ENCODE peak calls at places on chromosomes 11 and 22, in ten cellular contexts. C, Z, P, J, L, N, V, F, Q and R are unnamed samples.

GRCh38 chr11:46427364-46427763 is 35.8 kb upstream of the CHRM4 start:
- DNase-seq in J (no peak), C (no peak), V (peak), L (no peak), Z (peak), P (no peak), Q (no peak), F (no peak), N (no peak), R (no peak)

GRCh38 chr11:106473089-106473722 is 395.7 kb downstream of the AASDHPPT start:
- DNase-seq in L (peak), J (no peak), Z (no peak), V (no peak), P (no peak), Q (no peak), C (no peak), N (no peak), F (no peak), R (no peak)

GRCh38 chr22:49971232-49972162 is 10.9 kb downstream of the PIM3 start:
- DNase-seq in V (peak), P (peak), Q (peak), J (peak), C (peak), N (peak), F (peak), Z (no peak), L (no peak), R (no peak)

GRCh38 chr11:76270387-76270786 is 64.1 kb upstream of the WNT11 start:
- DNase-seq in Q (no peak), C (no peak), F (no peak), V (no peak), Z (no peak), P (no peak), N (no peak), L (no peak), J (peak), R (no peak)

GRCh38 chr11:120304526-120304925 is 20.6 kb upstream of the TLCD5 start:
- DNase-seq in L (peak), V (peak), N (no peak), P (no peak), Q (no peak), Z (no peak), F (no peak), C (no peak), J (no peak), R (peak)

GRCh38 chr11:71117311-71117710 is 135.1 kb downstream of the SHANK2 start:
- DNase-seq in F (no peak), C (no peak), V (peak), Z (peak), N (no peak), L (no peak), P (no peak), J (no peak), Q (peak), R (no peak)

GRCh38 chr11:25453471-25453870 is 878.5 kb upstream of the ANO3 start:
- DNase-seq in L (no peak), P (no peak), J (no peak), Q (no peak), Z (peak), C (no peak), N (no peak), V (no peak), F (no peak), R (no peak)

GRCh38 chr11:27055065-27055682 is 14.6 kb downstream of the BBOX1 start:
- DNase-seq in V (peak), P (no peak), J (no peak), N (no peak), Z (peak), Q (no peak), C (peak), L (no peak), F (no peak), R (peak)

GRCh38 chr22:19443544-19444211 is 3.8 kb downstream of the C22orf39 start:
- DNase-seq in Z (no peak), F (no peak), V (no peak), C (no peak), L (no peak), J (no peak), N (no peak), Q (no peak), P (no peak), R (no peak)

GRCh38 chr11:10407055-10407454 is 48.0 kb upstream of the AMPD3 start:
- DNase-seq in V (peak), N (no peak), Z (peak), P (no peak), Q (no peak), L (peak), J (no peak), F (no peak), C (no peak), R (peak)

GRCh38 chr11:8709002-8709672 is 26.5 kb downstream of the RPL27A start:
- DNase-seq in Z (no peak), J (peak), L (no peak), Q (no peak), N (no peak), F (no peak), V (no peak), C (peak), P (peak), R (no peak)

GRCh38 chr11:77137421-77137820 is 9.4 kb downstream of the MYO7A start:
- DNase-seq in L (no peak), F (peak), Q (no peak), Z (no peak), N (no peak), C (no peak), V (no peak), P (no peak), J (no peak), R (no peak)

GRCh38 chr11:117980716-117981115 is 5.5 kb upstream of the IL10RA start:
- DNase-seq in L (no peak), F (no peak), P (no peak), Q (peak), V (no peak), J (no peak), Z (no peak), C (no peak), N (no peak), R (no peak)

GRCh38 chr11:119744577-119744976 is 15.6 kb upstream of the NECTIN1 start:
- DNase-seq in J (no peak), P (no peak), C (no peak), Q (peak), Z (no peak), N (no peak), F (no peak), V (no peak), L (no peak), R (no peak)

GRCh38 chr11:72519220-72519881 is 85.0 kb upstream of the CLPB start:
- DNase-seq in J (no peak), Q (no peak), N (no peak), F (no peak), C (no peak), V (no peak), P (no peak), L (no peak), Z (no peak), R (no peak)

GRCh38 chr11:79069504-79069903 is 371.3 kb downstream of the TENM4 start:
- DNase-seq in J (no peak), V (no peak), L (no peak), P (no peak), Q (no peak), Z (no peak), C (no peak), N (no peak), F (peak), R (no peak)

GRCh38 chr11:29093416-29093815 is 923.4 kb downstream of the KCNA4 start:
- DNase-seq in Q (no peak), V (peak), N (no peak), J (no peak), F (no peak), Z (no peak), L (peak), P (no peak), C (no peak), R (no peak)

GRCh38 chr11:102036757-102037156 is 10.5 kb upstream of the CFAP300 start:
- DNase-seq in F (no peak), C (no peak), Q (no peak), N (no peak), L (no peak), J (no peak), V (no peak), P (no peak), Z (no peak), R (no peak)

GRCh38 chr11:121886956-121887355 is 229.1 kb downstream of the BLID start:
- DNase-seq in J (no peak), N (no peak), F (no peak), L (no peak), C (no peak), Q (no peak), Z (no peak), P (no peak), V (no peak), R (no peak)

GRCh38 chr22:45678961-45679912 is 7.6 kb downstream of the ATXN10 start:
- DNase-seq in Z (no peak), L (peak), P (no peak), J (no peak), F (no peak), N (no peak), Q (no peak), C (no peak), V (no peak), R (no peak)

GRCh38 chr22:18110194-18110943 is at the start of gene TUBA8:
- DNase-seq in C (peak), N (peak), P (peak), V (no peak), F (no peak), Q (peak), Z (peak), L (peak), J (no peak), R (no peak)

GRCh38 chr11:2590951-2591754 is 108.6 kb downstream of the KCNQ1OT1 start:
- DNase-seq in F (peak), L (no peak), C (no peak), J (no peak), N (no peak), Q (no peak), P (peak), Z (no peak), V (no peak), R (no peak)

GRCh38 chr11:75463106-75463774 is 30.2 kb upstream of the KLHL35 start:
- DNase-seq in C (no peak), J (no peak), N (no peak), L (no peak), Q (peak), F (peak), Z (peak), P (no peak), V (no peak), R (no peak)

GRCh38 chr22:35842954-35843353 is 125.3 kb downstream of the APOL5 start:
- DNase-seq in C (no peak), P (peak), J (no peak), N (no peak), F (no peak), Q (no peak), Z (peak), L (peak), V (peak), R (no peak)

GRCh38 chr22:50016308-50016987 is 3.9 kb upstream of the IL17REL start:
- DNase-seq in F (peak), J (no peak), N (no peak), P (peak), C (peak), L (no peak), Z (no peak), Q (peak), V (no peak), R (no peak)

GRCh38 chr11:106077609-106078517 is at the start of gene AASDHPPT:
- DNase-seq in Z (no peak), V (peak), J (peak), Q (no peak), P (peak), N (no peak), L (peak), F (peak), C (no peak), R (no peak)

GRCh38 chr22:41256898-41257260 is 16.1 kb upstream of the CHADL start:
- DNase-seq in F (no peak), C (no peak), Z (peak), J (no peak), N (no peak), Q (no peak), P (no peak), V (no peak), L (no peak), R (no peak)

GRCh38 chr11:8839957-8840945 is 70.7 kb upstream of the AKIP1 start:
- DNase-seq in N (no peak), L (no peak), Q (peak), P (peak), F (no peak), C (peak), J (no peak), V (no peak), Z (peak), R (no peak)

GRCh38 chr11:121544956-121545355 is 92.2 kb upstream of the SORL1-AS1 start:
- DNase-seq in P (no peak), J (no peak), C (no peak), L (no peak), Q (no peak), F (no peak), N (no peak), Z (no peak), V (no peak), R (no peak)

GRCh38 chr11:134666273-134667174 is 254.5 kb upstream of the B3GAT1 start:
- DNase-seq in Q (no peak), C (no peak), N (no peak), V (no peak), F (no peak), L (no peak), J (no peak), P (no peak), Z (no peak), R (no peak)

GRCh38 chr11:118095967-118096367 is 9.2 kb upstream of the SMIM35 start:
- DNase-seq in F (no peak), Z (no peak), Q (no peak), L (no peak), N (no peak), V (no peak), C (no peak), P (no peak), J (no peak), R (no peak)

GRCh38 chr11:35623708-35624168 is 5.5 kb downstream of the FJX1 start:
- DNase-seq in J (no peak), L (peak), V (no peak), Z (no peak), F (no peak), P (no peak), Q (no peak), N (no peak), C (no peak), R (peak)

GRCh38 chr22:43094085-43094484 is 4.9 kb upstream of the TTLL1 start:
- DNase-seq in J (no peak), P (peak), C (peak), V (peak), F (no peak), N (peak), Z (peak), L (no peak), Q (no peak), R (peak)

GRCh38 chr11:79028214-79028613 is 412.6 kb downstream of the TENM4 start:
- DNase-seq in N (no peak), J (no peak), C (no peak), Z (no peak), L (no peak), V (no peak), F (no peak), Q (no peak), P (no peak), R (no peak)

GRCh38 chr11:126359431-126360048 is 4.1 kb downstream of the ST3GAL4 start:
- DNase-seq in V (no peak), L (no peak), N (no peak), Q (peak), P (peak), F (no peak), Z (no peak), C (peak), J (peak), R (no peak)
- H3K27ac ChIP-seq in V (no peak), L (peak), N (peak), Q (peak), P (no peak), F (no peak), Z (no peak), C (peak), J (peak), R (no peak)

GRCh38 chr22:27720860-27721259 is 80.7 kb downstream of the MN1 start:
- DNase-seq in V (no peak), N (no peak), F (no peak), L (no peak), Z (no peak), P (no peak), Q (peak), J (no peak), C (no peak), R (no peak)

GRCh38 chr22:27719033-27719341 is 82.6 kb downstream of the MN1 start:
- DNase-seq in Q (peak), J (no peak), L (no peak), V (no peak), F (no peak), P (no peak), N (no peak), C (no peak), Z (no peak), R (no peak)

GRCh38 chr22:27717094-27717493 is 84.5 kb downstream of the MN1 start:
- DNase-seq in J (no peak), V (no peak), C (no peak), P (no peak), N (no peak), L (no peak), Q (peak), F (no peak), Z (peak), R (no peak)

GRCh38 chr22:27718186-27719032 is 83.1 kb downstream of the MN1 start:
- DNase-seq in V (peak), F (no peak), Q (peak), C (peak), N (peak), J (peak), L (peak), P (no peak), Z (peak), R (peak)

GRCh38 chr22:27719535-27720227 is 81.9 kb downstream of the MN1 start:
- DNase-seq in F (no peak), Q (peak), N (no peak), L (peak), P (no peak), C (no peak), J (no peak), V (peak), Z (peak), R (peak)
- H3K27ac ChIP-seq in F (peak), Q (no peak), N (no peak), L (peak), P (no peak), C (no peak), J (no peak), V (peak), Z (no peak), R (peak)

DNA sequence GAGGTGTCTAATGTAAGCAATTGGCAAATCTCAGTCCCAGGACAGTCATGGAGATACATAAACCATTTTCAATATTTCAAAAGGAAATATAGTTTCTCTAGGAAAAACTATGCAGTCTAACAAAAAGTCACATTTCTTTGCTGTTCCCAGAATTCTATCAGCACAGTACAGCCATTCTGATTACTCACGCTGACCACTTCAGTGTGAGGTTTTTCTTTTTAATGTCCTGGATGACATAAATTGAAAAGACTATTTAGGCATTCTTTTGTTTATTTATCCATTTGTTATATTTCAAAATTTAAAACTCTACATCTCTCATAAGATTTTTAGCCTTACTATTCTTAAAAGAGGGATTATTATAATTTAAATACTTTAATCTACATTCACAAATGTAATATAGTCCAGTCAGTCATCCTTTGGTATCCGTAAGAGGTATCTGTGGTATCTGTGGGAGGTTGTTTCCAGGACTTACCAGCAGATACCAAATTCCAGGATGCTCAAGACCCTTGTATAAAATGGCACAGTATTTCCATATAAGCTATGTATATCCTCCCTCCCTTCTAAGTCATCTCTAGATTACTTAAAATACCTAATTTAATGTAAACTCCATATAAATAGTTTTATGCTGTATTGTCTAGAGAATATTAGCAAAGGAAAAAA is 331.1 kb upstream of the PITPNB start:
- DNase-seq in Q (no peak), V (no peak), N (no peak), J (no peak), L (no peak), P (no peak), C (no peak), Z (no peak), F (no peak), R (no peak)
- H3K27ac ChIP-seq in Q (no peak), V (no peak), N (no peak), J (no peak), L (no peak), P (no peak), C (no peak), Z (no peak), F (no peak), R (no peak)

GRCh38 chr11:69193151-69193550 is 37.4 kb downstream of the SMIM38 start:
- DNase-seq in J (no peak), P (no peak), L (no peak), F (no peak), C (no peak), N (no peak), Q (no peak), V (no peak), Z (no peak), R (no peak)
- H3K27ac ChIP-seq in J (no peak), P (no peak), L (no peak), F (no peak), C (no peak), N (no peak), Q (no peak), V (no peak), Z (no peak), R (no peak)

DNA sequence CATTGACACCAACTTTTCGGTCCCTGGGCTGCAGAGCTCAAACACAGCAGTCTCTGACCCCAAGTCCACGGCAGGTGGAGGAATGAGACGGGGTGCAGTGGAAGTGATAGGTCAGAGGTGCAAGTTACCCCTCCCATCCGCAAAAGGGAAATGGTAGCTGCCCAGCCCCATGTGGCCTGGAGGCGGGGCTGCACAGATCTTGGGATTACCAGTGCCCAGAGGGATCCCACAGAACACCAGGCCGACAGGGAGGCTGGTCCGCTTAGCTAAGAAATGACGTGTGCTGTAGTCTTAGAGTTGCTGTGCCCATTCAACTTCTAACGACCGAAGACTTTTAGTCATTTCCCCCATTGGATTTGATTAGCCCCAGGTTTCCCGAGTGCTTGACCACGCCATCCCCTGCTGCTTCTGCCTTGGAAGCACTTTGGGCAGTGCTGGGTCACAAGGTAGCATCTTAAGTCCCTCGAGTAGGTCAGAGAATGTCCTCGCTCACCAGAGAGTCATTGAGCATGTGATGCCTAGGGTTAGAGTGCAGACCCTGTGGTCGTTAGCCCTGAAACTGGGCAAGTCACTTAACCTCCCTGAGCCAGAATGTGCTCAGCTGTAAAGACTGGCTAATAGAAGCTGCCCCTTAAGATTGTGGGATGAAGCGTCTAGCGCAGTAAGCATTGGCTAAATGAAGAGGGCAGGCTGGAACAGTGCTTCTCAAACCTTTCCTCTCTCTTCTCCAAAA is 4.3 kb downstream of the PTGDR2 start:
- DNase-seq in P (no peak), L (no peak), J (no peak), V (no peak), Z (no peak), F (no peak), Q (no peak), N (no peak), C (no peak), R (no peak)
- H3K27ac ChIP-seq in P (peak), L (no peak), J (no peak), V (no peak), Z (no peak), F (no peak), Q (no peak), N (peak), C (peak), R (no peak)

GRCh38 chr22:23527971-23528740 is 51.9 kb downstream of the IGLL1 start:
- DNase-seq in Z (no peak), Q (peak), L (no peak), F (peak), P (no peak), C (no peak), J (no peak), N (no peak), V (no peak), R (no peak)
- H3K27ac ChIP-seq in Z (no peak), Q (no peak), L (no peak), F (no peak), P (peak), C (no peak), J (no peak), N (no peak), V (no peak), R (no peak)

GRCh38 chr11:124839972-124840621 is 25.1 kb upstream of the ROBO3 start:
- DNase-seq in L (no peak), F (no peak), V (no peak), Q (no peak), C (no peak), N (no peak), Z (peak), J (no peak), P (no peak), R (no peak)
- H3K27ac ChIP-seq in L (no peak), F (no peak), V (no peak), Q (no peak), C (no peak), N (no peak), Z (no peak), J (no peak), P (no peak), R (no peak)

GRCh38 chr11:562046-562645 is 1.4 kb downstream of the RASSF7 start:
- DNase-seq in F (peak), C (no peak), P (no peak), L (no peak), Q (peak), V (no peak), Z (no peak), J (no peak), N (no peak), R (no peak)
- H3K27ac ChIP-seq in F (no peak), C (peak), P (peak), L (peak), Q (no peak), V (peak), Z (no peak), J (no peak), N (peak), R (peak)